ENCODE peak calls at places on chromosomes 12 and 14, in ten cellular contexts. P is CD8-positive, alpha-beta memory T cell; T is GDM1; V is A549; J is fibroblast of gingiva; S is NCI-H460; Q is AG09309; M is lung; Z is activated T-cell treated with anti-CD3 and anti-CD28 coated beads for 24 hours; X is neural crest cell. Y is an unnamed sample.

GRCh38 chr12:97426485-97427116 is 36.0 kb upstream of the RMST start:
- DNase-seq in Q (no peak), S (peak), Z (no peak), V (no peak), M (peak), X (no peak), J (no peak), P (no peak), T (no peak), Y (no peak)

GRCh38 chr14:88535149-88535548 is 19.7 kb downstream of the PTPN21 start:
- DNase-seq in X (no peak), J (no peak), S (no peak), V (no peak), Q (no peak), M (no peak), T (no peak), P (no peak), Z (no peak), Y (no peak)

GRCh38 chr14:94372021-94372605 is 16.3 kb downstream of the SERPINA1 start:
- DNase-seq in P (no peak), Z (no peak), X (no peak), T (no peak), M (no peak), Q (no peak), S (no peak), V (no peak), J (no peak), Y (no peak)

GRCh38 chr12:4700621-4701026 is 19.6 kb upstream of the GALNT8 start:
- DNase-seq in Z (no peak), P (no peak), Q (peak), S (no peak), J (no peak), T (no peak), X (no peak), M (peak), V (no peak), Y (no peak)

GRCh38 chr14:103561381-103562134 is 899 bp downstream of the BAG5 start:
- DNase-seq in T (peak), Z (peak), V (no peak), P (peak), Q (no peak), X (no peak), J (peak), S (no peak), M (peak), Y (no peak)

GRCh38 chr12:80432061-80432460 is 12.0 kb upstream of the PTPRQ start:
- DNase-seq in P (no peak), X (no peak), T (no peak), J (no peak), Q (no peak), S (no peak), M (no peak), Z (no peak), V (no peak), Y (no peak)

GRCh38 chr12:119695034-119695433 is 27.1 kb downstream of the PRKAB1 start:
- DNase-seq in S (no peak), J (peak), X (no peak), M (no peak), T (no peak), V (peak), Z (no peak), P (no peak), Q (no peak), Y (no peak)

GRCh38 chr12:6540181-6540877 is 6.0 kb downstream of the GAPDH start:
- DNase-seq in Q (peak), T (no peak), S (peak), Z (peak), P (peak), J (peak), M (peak), X (peak), V (peak), Y (no peak)

GRCh38 chr14:104639481-104639880 is 34.9 kb upstream of the TMEM179 start:
- DNase-seq in T (no peak), M (no peak), Q (no peak), X (no peak), V (no peak), J (no peak), P (no peak), S (no peak), Z (no peak), Y (no peak)